ENCODE peak calls at places on chromosome 1, in nine cellular contexts. One of them, this sample, is unnamed.

GRCh38 chr1:24905979-24906720 is 23.9 kb downstream of the RUNX3 start:
- DNase-seq in neural crest cell: no peak
- DNase-seq in CD8-positive, alpha-beta T cell: peak
- DNase-seq in body of pancreas: no peak
- DNase-seq in foreskin fibroblast: no peak
- DNase-seq in CD4-positive, alpha-beta T cell: no peak
- DNase-seq in AG04450: no peak
- DNase-seq in HFF-Myc: no peak
- DNase-seq in HL-60: no peak
- DNase-seq in this sample: no peak

GRCh38 chr1:58065520-58065919 is 481.0 kb downstream of the OMA1 start:
- DNase-seq in neural crest cell: no peak
- DNase-seq in CD8-positive, alpha-beta T cell: no peak
- DNase-seq in body of pancreas: no peak
- DNase-seq in foreskin fibroblast: no peak
- DNase-seq in CD4-positive, alpha-beta T cell: no peak
- DNase-seq in AG04450: no peak
- DNase-seq in HFF-Myc: no peak
- DNase-seq in HL-60: no peak
- DNase-seq in this sample: no peak

GRCh38 chr1:41044197-41044596 is 22.7 kb upstream of the SLFNL1 start:
- DNase-seq in neural crest cell: no peak
- DNase-seq in CD8-positive, alpha-beta T cell: no peak
- DNase-seq in body of pancreas: no peak
- DNase-seq in foreskin fibroblast: no peak
- DNase-seq in CD4-positive, alpha-beta T cell: no peak
- DNase-seq in AG04450: no peak
- DNase-seq in HFF-Myc: no peak
- DNase-seq in HL-60: no peak
- DNase-seq in this sample: no peak

GRCh38 chr1:14421295-14421976 is 177.0 kb upstream of the KAZN start:
- DNase-seq in neural crest cell: no peak
- DNase-seq in CD8-positive, alpha-beta T cell: no peak
- DNase-seq in body of pancreas: no peak
- DNase-seq in foreskin fibroblast: no peak
- DNase-seq in CD4-positive, alpha-beta T cell: no peak
- DNase-seq in AG04450: no peak
- DNase-seq in HFF-Myc: no peak
- DNase-seq in HL-60: no peak
- DNase-seq in this sample: no peak

GRCh38 chr1:1858382-1859086 is 32.4 kb downstream of the GNB1 start:
- DNase-seq in neural crest cell: peak
- DNase-seq in CD8-positive, alpha-beta T cell: no peak
- DNase-seq in body of pancreas: peak
- DNase-seq in foreskin fibroblast: peak
- DNase-seq in CD4-positive, alpha-beta T cell: peak
- DNase-seq in AG04450: no peak
- DNase-seq in HFF-Myc: peak
- DNase-seq in HL-60: no peak
- DNase-seq in this sample: no peak

GRCh38 chr1:84299536-84300260 is 1.8 kb upstream of the SAMD13 start:
- DNase-seq in neural crest cell: no peak
- DNase-seq in CD8-positive, alpha-beta T cell: no peak
- DNase-seq in body of pancreas: no peak
- DNase-seq in foreskin fibroblast: no peak
- DNase-seq in CD4-positive, alpha-beta T cell: no peak
- DNase-seq in AG04450: no peak
- DNase-seq in HFF-Myc: no peak
- DNase-seq in HL-60: peak
- DNase-seq in this sample: no peak

GRCh38 chr1:198577444-198577843 is 37.0 kb upstream of the ATP6V1G3 start:
- DNase-seq in neural crest cell: no peak
- DNase-seq in CD8-positive, alpha-beta T cell: no peak
- DNase-seq in body of pancreas: no peak
- DNase-seq in foreskin fibroblast: peak
- DNase-seq in CD4-positive, alpha-beta T cell: no peak
- DNase-seq in AG04450: peak
- DNase-seq in HFF-Myc: peak
- DNase-seq in HL-60: no peak
- DNase-seq in this sample: no peak

GRCh38 chr1:98565951-98566350 is 95.6 kb upstream of the SNX7 start:
- DNase-seq in neural crest cell: no peak
- DNase-seq in CD8-positive, alpha-beta T cell: no peak
- DNase-seq in body of pancreas: no peak
- DNase-seq in foreskin fibroblast: no peak
- DNase-seq in CD4-positive, alpha-beta T cell: no peak
- DNase-seq in AG04450: no peak
- DNase-seq in HFF-Myc: no peak
- DNase-seq in HL-60: no peak
- DNase-seq in this sample: no peak

GRCh38 chr1:94202241-94202640 is 35.1 kb downstream of the ARHGAP29 start:
- DNase-seq in neural crest cell: no peak
- DNase-seq in CD8-positive, alpha-beta T cell: no peak
- DNase-seq in body of pancreas: no peak
- DNase-seq in foreskin fibroblast: no peak
- DNase-seq in CD4-positive, alpha-beta T cell: no peak
- DNase-seq in AG04450: no peak
- DNase-seq in HFF-Myc: no peak
- DNase-seq in HL-60: no peak
- DNase-seq in this sample: no peak

GRCh38 chr1:17718136-17718535 is 37.0 kb upstream of the ACTL8 start:
- DNase-seq in neural crest cell: no peak
- DNase-seq in CD8-positive, alpha-beta T cell: no peak
- DNase-seq in body of pancreas: no peak
- DNase-seq in foreskin fibroblast: no peak
- DNase-seq in CD4-positive, alpha-beta T cell: no peak
- DNase-seq in AG04450: no peak
- DNase-seq in HFF-Myc: no peak
- DNase-seq in HL-60: no peak
- DNase-seq in this sample: no peak

GRCh38 chr1:57172040-57172439 is 206.2 kb upstream of the C8B start:
- DNase-seq in neural crest cell: no peak
- DNase-seq in CD8-positive, alpha-beta T cell: no peak
- DNase-seq in body of pancreas: no peak
- DNase-seq in foreskin fibroblast: no peak
- DNase-seq in CD4-positive, alpha-beta T cell: no peak
- DNase-seq in AG04450: no peak
- DNase-seq in HFF-Myc: no peak
- DNase-seq in HL-60: no peak
- DNase-seq in this sample: no peak

GRCh38 chr1:64292399-64292798 is 89.0 kb downstream of the UBE2U start:
- DNase-seq in neural crest cell: no peak
- DNase-seq in CD8-positive, alpha-beta T cell: no peak
- DNase-seq in body of pancreas: no peak
- DNase-seq in foreskin fibroblast: peak
- DNase-seq in CD4-positive, alpha-beta T cell: no peak
- DNase-seq in AG04450: no peak
- DNase-seq in HFF-Myc: no peak
- DNase-seq in HL-60: no peak
- DNase-seq in this sample: no peak

GRCh38 chr1:159171254-159171687 is at the start of gene CADM3:
- DNase-seq in neural crest cell: peak
- DNase-seq in CD8-positive, alpha-beta T cell: no peak
- DNase-seq in body of pancreas: no peak
- DNase-seq in foreskin fibroblast: no peak
- DNase-seq in CD4-positive, alpha-beta T cell: no peak
- DNase-seq in AG04450: no peak
- DNase-seq in HFF-Myc: no peak
- DNase-seq in HL-60: no peak
- DNase-seq in this sample: peak

GRCh38 chr1:93000291-93000690 is 39.0 kb upstream of the DIPK1A start:
- DNase-seq in neural crest cell: no peak
- DNase-seq in CD8-positive, alpha-beta T cell: no peak
- DNase-seq in body of pancreas: no peak
- DNase-seq in foreskin fibroblast: no peak
- DNase-seq in CD4-positive, alpha-beta T cell: no peak
- DNase-seq in AG04450: no peak
- DNase-seq in HFF-Myc: no peak
- DNase-seq in HL-60: no peak
- DNase-seq in this sample: no peak

GRCh38 chr1:243529512-243529911 is 273.7 kb downstream of the SDCCAG8 start:
- DNase-seq in neural crest cell: no peak
- DNase-seq in CD8-positive, alpha-beta T cell: no peak
- DNase-seq in body of pancreas: no peak
- DNase-seq in foreskin fibroblast: no peak
- DNase-seq in CD4-positive, alpha-beta T cell: no peak
- DNase-seq in AG04450: no peak
- DNase-seq in HFF-Myc: no peak
- DNase-seq in HL-60: no peak
- DNase-seq in this sample: no peak

GRCh38 chr1:196029410-196029809 is 578.8 kb downstream of the KCNT2 start:
- DNase-seq in neural crest cell: no peak
- DNase-seq in CD8-positive, alpha-beta T cell: no peak
- DNase-seq in body of pancreas: no peak
- DNase-seq in foreskin fibroblast: no peak
- DNase-seq in CD4-positive, alpha-beta T cell: no peak
- DNase-seq in AG04450: no peak
- DNase-seq in HFF-Myc: no peak
- DNase-seq in HL-60: no peak
- DNase-seq in this sample: no peak
- TF ChIP-seq CTCF in neural crest cell: no peak
- TF ChIP-seq CTCF in CD8-positive, alpha-beta T cell: no peak
- TF ChIP-seq CTCF in body of pancreas: no peak
- TF ChIP-seq CTCF in foreskin fibroblast: no peak
- TF ChIP-seq CTCF in CD4-positive, alpha-beta T cell: no peak
- TF ChIP-seq CTCF in AG04450: no peak
- TF ChIP-seq CTCF in HFF-Myc: no peak
- TF ChIP-seq CTCF in HL-60: no peak
- TF ChIP-seq CTCF in this sample: no peak

GRCh38 chr1:113109908-113110554 is 37.0 kb downstream of the LRIG2 start:
- DNase-seq in neural crest cell: no peak
- DNase-seq in CD8-positive, alpha-beta T cell: no peak
- DNase-seq in body of pancreas: peak
- DNase-seq in foreskin fibroblast: peak
- DNase-seq in CD4-positive, alpha-beta T cell: no peak
- DNase-seq in AG04450: peak
- DNase-seq in HFF-Myc: peak
- DNase-seq in HL-60: no peak
- DNase-seq in this sample: no peak
- TF ChIP-seq CTCF in neural crest cell: no peak
- TF ChIP-seq CTCF in CD8-positive, alpha-beta T cell: no peak
- TF ChIP-seq CTCF in body of pancreas: no peak
- TF ChIP-seq CTCF in foreskin fibroblast: peak
- TF ChIP-seq CTCF in CD4-positive, alpha-beta T cell: no peak
- TF ChIP-seq CTCF in AG04450: peak
- TF ChIP-seq CTCF in HFF-Myc: peak
- TF ChIP-seq CTCF in HL-60: no peak
- TF ChIP-seq CTCF in this sample: peak

GRCh38 chr1:88935522-88936222 is 44.3 kb upstream of the GTF2B start:
- DNase-seq in neural crest cell: peak
- DNase-seq in CD8-positive, alpha-beta T cell: no peak
- DNase-seq in body of pancreas: no peak
- DNase-seq in foreskin fibroblast: peak
- DNase-seq in CD4-positive, alpha-beta T cell: no peak
- DNase-seq in AG04450: peak
- DNase-seq in HFF-Myc: peak
- DNase-seq in HL-60: peak
- DNase-seq in this sample: no peak

GRCh38 chr1:88936760-88937342 is 45.5 kb upstream of the GTF2B start:
- DNase-seq in neural crest cell: no peak
- DNase-seq in CD8-positive, alpha-beta T cell: no peak
- DNase-seq in body of pancreas: no peak
- DNase-seq in foreskin fibroblast: no peak
- DNase-seq in CD4-positive, alpha-beta T cell: no peak
- DNase-seq in AG04450: no peak
- DNase-seq in HFF-Myc: no peak
- DNase-seq in HL-60: no peak
- DNase-seq in this sample: no peak

GRCh38 chr1:88936223-88936523 is 44.8 kb upstream of the GTF2B start:
- DNase-seq in neural crest cell: no peak
- DNase-seq in CD8-positive, alpha-beta T cell: no peak
- DNase-seq in body of pancreas: no peak
- DNase-seq in foreskin fibroblast: no peak
- DNase-seq in CD4-positive, alpha-beta T cell: no peak
- DNase-seq in AG04450: no peak
- DNase-seq in HFF-Myc: no peak
- DNase-seq in HL-60: no peak
- DNase-seq in this sample: no peak
- TF ChIP-seq CTCF in neural crest cell: no peak
- TF ChIP-seq CTCF in CD8-positive, alpha-beta T cell: peak
- TF ChIP-seq CTCF in body of pancreas: no peak
- TF ChIP-seq CTCF in foreskin fibroblast: no peak
- TF ChIP-seq CTCF in CD4-positive, alpha-beta T cell: peak
- TF ChIP-seq CTCF in AG04450: no peak
- TF ChIP-seq CTCF in HFF-Myc: no peak
- TF ChIP-seq CTCF in HL-60: no peak
- TF ChIP-seq CTCF in this sample: no peak

GRCh38 chr1:52141513-52142219 is at the start of gene ZFYVE9:
- DNase-seq in neural crest cell: peak
- DNase-seq in CD8-positive, alpha-beta T cell: peak
- DNase-seq in body of pancreas: peak
- DNase-seq in foreskin fibroblast: peak
- DNase-seq in CD4-positive, alpha-beta T cell: peak
- DNase-seq in AG04450: no peak
- DNase-seq in HFF-Myc: no peak
- DNase-seq in HL-60: peak
- DNase-seq in this sample: no peak
- TF ChIP-seq CTCF in neural crest cell: peak
- TF ChIP-seq CTCF in CD8-positive, alpha-beta T cell: peak
- TF ChIP-seq CTCF in body of pancreas: peak
- TF ChIP-seq CTCF in foreskin fibroblast: no peak
- TF ChIP-seq CTCF in CD4-positive, alpha-beta T cell: peak
- TF ChIP-seq CTCF in AG04450: peak
- TF ChIP-seq CTCF in HFF-Myc: peak
- TF ChIP-seq CTCF in HL-60: peak
- TF ChIP-seq CTCF in this sample: peak

GRCh38 chr1:155093938-155094621 is 15.4 kb downstream of the EFNA3 start:
- DNase-seq in neural crest cell: no peak
- DNase-seq in CD8-positive, alpha-beta T cell: no peak
- DNase-seq in body of pancreas: no peak
- DNase-seq in foreskin fibroblast: no peak
- DNase-seq in CD4-positive, alpha-beta T cell: no peak
- DNase-seq in AG04450: no peak
- DNase-seq in HFF-Myc: peak
- DNase-seq in HL-60: peak
- DNase-seq in this sample: no peak
- TF ChIP-seq CTCF in neural crest cell: peak
- TF ChIP-seq CTCF in CD8-positive, alpha-beta T cell: peak
- TF ChIP-seq CTCF in body of pancreas: peak
- TF ChIP-seq CTCF in foreskin fibroblast: peak
- TF ChIP-seq CTCF in CD4-positive, alpha-beta T cell: no peak
- TF ChIP-seq CTCF in AG04450: peak
- TF ChIP-seq CTCF in HFF-Myc: peak
- TF ChIP-seq CTCF in HL-60: peak
- TF ChIP-seq CTCF in this sample: peak

This sample was measured in D721Med.